ENCODE peak calls at places on chromosomes 4 and X, in ten cellular contexts. O is H1, Q is OCI-LY7, C is IMR-90, X is A549, L is ovary, A is heart left ventricle, N is esophagus squamous epithelium, K is upper lobe of right lung, G is neural progenitor cell. S is an unnamed sample.
A peak's percentile ranks its signal among the peaks of the same experiment; 100 is the strongest.

GRCh38 chr4:24933684-24934275 is 20.9 kb upstream of the CCDC149 start:
- DNase-seq in O (no peak), Q (no peak), C (no peak), X (no peak), L (no peak), A (no peak), N (no peak), K (no peak), G (no peak), S (no peak)

GRCh38 chr4:128525387-128525786 is 237.8 kb upstream of the PGRMC2 start:
- DNase-seq in O (no peak), Q (no peak), C (peak; percentile 49), X (no peak), L (no peak), A (no peak), N (no peak), K (no peak), G (no peak), S (no peak)

GRCh38 chr4:189124149-189124758 is 816.4 kb upstream of the FRG1 start:
- DNase-seq in O (no peak), Q (no peak), C (peak; percentile 74), X (peak; percentile 58), L (peak; percentile 41), A (no peak), N (no peak), K (no peak), G (peak; percentile 53), S (no peak)

GRCh38 chr4:76779740-76780459 is 118.0 kb downstream of the SOWAHB start:
- DNase-seq in O (no peak), Q (no peak), C (peak; percentile 78), X (no peak), L (no peak), A (no peak), N (no peak), K (no peak), G (no peak), S (no peak)

GRCh38 chrX:45517090-45517973 is 316.7 kb upstream of the DIPK2B start:
- DNase-seq in O (no peak), Q (no peak), C (peak; percentile 83), X (peak; percentile 36), L (no peak), A (no peak), N (no peak), K (no peak), G (no peak), S (no peak)

GRCh38 chr4:159051245-159052071 is 51.4 kb upstream of the RAPGEF2 start:
- DNase-seq in O (no peak), Q (no peak), C (no peak), X (no peak), L (no peak), A (no peak), N (no peak), K (no peak), G (no peak), S (no peak)

GRCh38 chr4:185911556-185912064 is 99.6 kb upstream of the SORBS2 start:
- DNase-seq in O (no peak), Q (no peak), C (peak; percentile 4), X (no peak), L (no peak), A (no peak), N (no peak), K (no peak), G (no peak), S (no peak)

GRCh38 chr4:743463-744211 is 38.0 kb downstream of the PCGF3 start:
- DNase-seq in O (no peak), Q (no peak), C (peak; percentile 35), X (no peak), L (no peak), A (no peak), N (no peak), K (peak; percentile 37), G (no peak), S (peak; percentile 52)

GRCh38 chrX:138128025-138128671 is 562.2 kb downstream of the ZIC3 start:
- DNase-seq in O (peak; percentile 46), Q (peak; percentile 24), C (peak; percentile 11), X (peak; percentile 39), L (no peak), A (no peak), N (no peak), K (no peak), G (peak; percentile 56), S (no peak)

GRCh38 chr4:184342167-184342856 is 124.6 kb upstream of the ENPP6 start:
- DNase-seq in O (no peak), Q (no peak), C (no peak), X (no peak), L (no peak), A (no peak), N (no peak), K (no peak), G (no peak), S (no peak)

GRCh38 chr4:184344899-184345572 is 127.4 kb upstream of the ENPP6 start:
- DNase-seq in O (no peak), Q (no peak), C (no peak), X (no peak), L (no peak), A (no peak), N (no peak), K (no peak), G (no peak), S (no peak)

GRCh38 chr4:184345573-184345922 is 127.9 kb upstream of the ENPP6 start:
- DNase-seq in O (no peak), Q (no peak), C (peak; percentile 22), X (no peak), L (no peak), A (peak; percentile 85), N (no peak), K (no peak), G (no peak), S (no peak)

GRCh38 chr4:184343400-184344177 is 125.9 kb upstream of the ENPP6 start:
- DNase-seq in O (peak; percentile 69), Q (peak; percentile 64), C (peak; percentile 75), X (peak; percentile 63), L (peak; percentile 65), A (peak; percentile 84), N (peak; percentile 25), K (peak; percentile 78), G (peak; percentile 87), S (no peak)

GRCh38 chr4:184344435-184344834 is 126.8 kb upstream of the ENPP6 start:
- DNase-seq in O (no peak), Q (no peak), C (no peak), X (no peak), L (no peak), A (no peak), N (no peak), K (no peak), G (no peak), S (no peak)
- H3K27ac ChIP-seq in O (no peak overlapping the region), Q (no peak overlapping the region), C (no peak overlapping the region), X (no peak overlapping the region), L (no peak overlapping the region), A (no peak overlapping the region), N (peak overlapping the region; percentile 92), K (no peak overlapping the region), G (no peak overlapping the region), S (no peak overlapping the region)

GRCh38 chrX:37717708-37718107 is 32.1 kb downstream of the XK start:
- DNase-seq in O (no peak), Q (no peak), C (no peak), X (no peak), L (no peak), A (no peak), N (no peak), K (no peak), G (no peak), S (no peak)

GRCh38 chrX:37711991-37712390 is 26.4 kb downstream of the XK start:
- DNase-seq in O (no peak), Q (no peak), C (no peak), X (no peak), L (no peak), A (no peak), N (no peak), K (no peak), G (no peak), S (no peak)

GRCh38 chrX:37712458-37712857 is 26.9 kb downstream of the XK start:
- DNase-seq in O (no peak), Q (no peak), C (no peak), X (no peak), L (no peak), A (no peak), N (no peak), K (no peak), G (no peak), S (no peak)

GRCh38 chrX:37714479-37714878 is 28.9 kb downstream of the XK start:
- DNase-seq in O (no peak), Q (no peak), C (no peak), X (no peak), L (no peak), A (no peak), N (no peak), K (no peak), G (no peak), S (no peak)

DNA sequence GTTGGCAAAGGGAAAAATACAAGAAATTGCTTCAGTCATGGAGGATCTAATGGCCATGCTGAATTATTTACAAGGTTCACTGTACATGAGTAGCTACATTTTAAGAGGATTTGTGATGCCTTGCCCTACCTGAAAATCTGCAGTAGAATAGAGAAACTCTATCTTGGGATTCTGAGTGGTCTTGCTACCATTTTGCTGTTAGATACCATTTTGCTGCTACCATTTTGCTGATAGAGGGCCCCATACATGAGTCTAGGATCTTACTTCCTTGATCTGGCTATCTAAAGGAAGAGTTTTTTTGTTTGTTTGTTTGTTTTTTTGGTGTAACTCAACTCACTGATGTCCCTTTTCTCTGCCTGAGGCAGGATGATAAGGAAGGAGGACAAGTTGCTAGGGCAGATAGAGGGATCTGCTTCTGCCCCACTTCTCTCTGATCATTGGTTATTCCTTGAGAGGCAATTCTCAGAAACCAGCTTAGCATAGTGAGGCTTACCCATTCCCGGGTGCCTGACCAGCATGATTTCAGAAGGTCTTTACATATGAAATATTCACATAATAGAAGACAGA is 31.0 kb downstream of the XK start:
- DNase-seq in O (no peak), Q (no peak), C (no peak), X (no peak), L (no peak), A (no peak), N (no peak), K (no peak), G (no peak), S (no peak)
- H3K27ac ChIP-seq in O (no peak overlapping the region), Q (no peak overlapping the region), C (no peak overlapping the region), X (no peak overlapping the region), L (no peak overlapping the region), A (no peak overlapping the region), N (no peak overlapping the region), K (no peak overlapping the region), G (no peak overlapping the region), S (no peak overlapping the region)

GRCh38 chr4:101355246-101355645 is 7.9 kb upstream of the PPP3CA start:
- DNase-seq in O (no peak), Q (peak; percentile 65), C (no peak), X (no peak), L (no peak), A (no peak), N (no peak), K (no peak), G (no peak), S (no peak)
- H3K27ac ChIP-seq in O (no peak overlapping the region), Q (peak overlapping the region; percentile 8), C (no peak overlapping the region), X (peak overlapping the region; percentile 89), L (no peak overlapping the region), A (no peak overlapping the region), N (no peak overlapping the region), K (no peak overlapping the region), G (no peak overlapping the region), S (peak overlapping the region; percentile 100)

DNA sequence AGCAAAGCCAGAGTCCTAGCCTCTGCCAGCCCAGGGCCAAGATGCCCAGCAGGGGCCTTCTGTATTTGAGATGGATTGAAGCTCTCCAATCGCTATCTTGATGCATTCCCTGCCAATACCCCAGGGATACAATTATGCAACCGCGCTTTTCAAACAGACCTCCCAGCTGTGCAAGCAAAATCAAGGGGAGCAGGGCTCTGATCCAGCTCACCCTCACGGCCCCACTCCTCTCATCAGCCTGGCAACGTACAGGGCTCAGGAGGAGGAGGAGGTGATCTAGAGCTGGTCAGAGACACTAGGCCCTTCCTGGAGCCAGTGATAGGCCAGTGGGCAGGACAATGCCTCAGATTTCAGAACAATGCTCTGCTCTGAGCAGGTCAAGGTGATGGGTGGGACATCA is 48.3 kb upstream of the NSG1 start:
- DNase-seq in O (no peak), Q (no peak), C (no peak), X (no peak), L (no peak), A (no peak), N (no peak), K (no peak), G (no peak), S (no peak)
- H3K27ac ChIP-seq in O (no peak overlapping the region), Q (no peak overlapping the region), C (no peak overlapping the region), X (no peak overlapping the region), L (no peak overlapping the region), A (no peak overlapping the region), N (no peak overlapping the region), K (no peak overlapping the region), G (no peak overlapping the region), S (no peak overlapping the region)

S was measured in RWPE2.